ENCODE peak calls at places on chromosomes 1 and 21, in six cellular contexts. U is stimulated activated CD4-positive, alpha-beta T cell treated with anti-CD3 and anti-CD28 coated beads, Interleukin-1b, Interleukin-23, amount 100 ng/mL, for 4 hours; H is Peyer's patch; F is BJ; Q is aorta; C is neuronal stem cell. I is an unnamed sample.

GRCh38 chr21:43703068-43703880 is 15.7 kb upstream of the PDXK start:
- DNase-seq in U (no peak), C (no peak), F (peak; percentile 60), H (peak; percentile 47), Q (no peak), I (peak; percentile 64)

GRCh38 chr1:206742702-206743383 is 27.7 kb upstream of the IL19 start:
- DNase-seq in U (no peak), C (no peak), Q (no peak), F (no peak), H (no peak), I (no peak)

GRCh38 chr1:160797861-160798273 is 1.9 kb downstream of the LY9 start:
- DNase-seq in H (peak; percentile 80), U (peak; percentile 31), C (no peak), F (no peak), Q (no peak), I (no peak)

GRCh38 chr1:168498159-168498609 is 45.6 kb downstream of the XCL2 start:
- DNase-seq in U (no peak), F (no peak), H (no peak), Q (no peak), C (no peak), I (no peak)

GRCh38 chr1:109170051-109170775 is 43.5 kb upstream of the SARS1 start:
- DNase-seq in H (no peak), U (no peak), C (no peak), Q (no peak), F (no peak), I (no peak)

GRCh38 chr1:243713470-243714186 is 136.4 kb downstream of the AKT3 start:
- DNase-seq in H (no peak), Q (no peak), U (no peak), F (peak; percentile 55), C (peak; percentile 62), I (peak; percentile 79)

GRCh38 chr1:168465942-168466702 is 77.7 kb downstream of the XCL2 start:
- DNase-seq in F (no peak), H (peak; percentile 47), C (no peak), U (peak; percentile 32), Q (no peak), I (no peak)

GRCh38 chr1:205042911-205043806 is at the start of gene CNTN2:
- DNase-seq in C (no peak), Q (no peak), F (no peak), U (no peak), H (no peak), I (no peak)

GRCh38 chr1:235567812-235568444 is 63.7 kb upstream of the B3GALNT2 start:
- DNase-seq in H (peak; percentile 24), Q (no peak), F (no peak), C (no peak), U (no peak), I (no peak)

GRCh38 chr1:107264561-107264960 is 123.7 kb downstream of the NTNG1 start:
- DNase-seq in H (no peak), C (no peak), F (no peak), Q (no peak), U (no peak), I (no peak)

GRCh38 chr21:46273341-46273740 is 12.1 kb downstream of the MCM3AP start:
- DNase-seq in U (no peak), H (no peak), F (no peak), C (no peak), Q (peak; percentile 63), I (no peak)

I was measured in GM04504.